ENCODE peak calls at places on chromosomes 3 and 15, in seven cellular contexts. A is left ventricle myocardium inferior, U is SK-N-SH, V is upper lobe of right lung, N is transverse colon, J is Caco-2, C is bronchial epithelial cell. L is an unnamed sample.

GRCh38 chr15:70493787-70494514 is 269.4 kb downstream of the UACA start:
- DNase-seq in A (no peak), U (no peak), V (no peak), N (no peak), J (peak; percentile 78), C (peak; percentile 40), L (no peak)

GRCh38 chr3:9194509-9195184 is 54.8 kb downstream of the SRGAP3 start:
- DNase-seq in A (no peak), U (no peak), V (no peak), N (peak; percentile 25), J (no peak), C (peak; percentile 81), L (no peak)

GRCh38 chr15:81516012-81516411 is 142.0 kb upstream of the TMC3 start:
- DNase-seq in A (no peak), U (no peak), V (no peak), N (no peak), J (no peak), C (peak; percentile 38), L (no peak)

GRCh38 chr15:51168700-51169099 is 74.0 kb upstream of the TNFAIP8L3 start:
- DNase-seq in A (no peak), U (no peak), V (no peak), N (no peak), J (no peak), C (no peak), L (no peak)

GRCh38 chr15:84915011-84915958 is 30.8 kb downstream of the SLC28A1 start:
- DNase-seq in A (peak; percentile 86), U (peak; percentile 90), V (peak; percentile 71), N (peak; percentile 38), J (peak; percentile 87), C (peak; percentile 95), L (no peak)

GRCh38 chr3:23710555-23710954 is 95.2 kb upstream of the UBE2E1 start:
- DNase-seq in A (peak; percentile 46), U (no peak), V (no peak), N (peak; percentile 24), J (no peak), C (no peak), L (no peak)

GRCh38 chr3:30370681-30371271 is 235.6 kb upstream of the TGFBR2 start:
- DNase-seq in A (no peak), U (no peak), V (no peak), N (no peak), J (no peak), C (peak; percentile 33), L (no peak)

GRCh38 chr3:152039887-152040286 is 166.4 kb downstream of the SUCNR1 start:
- DNase-seq in A (no peak), U (no peak), V (no peak), N (no peak), J (no peak), C (no peak), L (no peak)

GRCh38 chr15:41096178-41096577 is 19.9 kb downstream of the INO80 start:
- DNase-seq in A (no peak), U (no peak), V (no peak), N (no peak), J (no peak), C (no peak), L (no peak)

GRCh38 chr3:14780927-14781507 is 37.7 kb upstream of the FGD5 start:
- DNase-seq in A (peak; percentile 64), U (no peak), V (peak; percentile 76), N (peak; percentile 62), J (peak; percentile 78), C (peak; percentile 48), L (peak; percentile 67)

GRCh38 chr3:167739190-167739589 is 3.7 kb downstream of the SERPINI1 start:
- DNase-seq in A (no peak), U (no peak), V (no peak), N (no peak), J (no peak), C (no peak), L (no peak)

GRCh38 chr3:167743799-167744198 is 8.3 kb downstream of the SERPINI1 start:
- DNase-seq in A (no peak), U (no peak), V (no peak), N (no peak), J (no peak), C (no peak), L (no peak)

GRCh38 chr3:167738037-167738436 is 2.5 kb downstream of the SERPINI1 start:
- DNase-seq in A (no peak), U (no peak), V (no peak), N (no peak), J (no peak), C (no peak), L (no peak)

GRCh38 chr3:167742338-167742737 is 6.8 kb downstream of the SERPINI1 start:
- DNase-seq in A (no peak), U (peak; percentile 5), V (no peak), N (no peak), J (no peak), C (no peak), L (no peak)

GRCh38 chr3:167740961-167741587 is 5.6 kb downstream of the SERPINI1 start:
- DNase-seq in A (no peak), U (peak; percentile 51), V (no peak), N (no peak), J (peak; percentile 43), C (peak; percentile 46), L (no peak)
- TF ChIP-seq CTCF in A (peak; percentile 62), U (peak; percentile 58), V (peak; percentile 26), N (peak; percentile 20), J (peak; percentile 85), C (peak; percentile 18), L (no peak)

DNA sequence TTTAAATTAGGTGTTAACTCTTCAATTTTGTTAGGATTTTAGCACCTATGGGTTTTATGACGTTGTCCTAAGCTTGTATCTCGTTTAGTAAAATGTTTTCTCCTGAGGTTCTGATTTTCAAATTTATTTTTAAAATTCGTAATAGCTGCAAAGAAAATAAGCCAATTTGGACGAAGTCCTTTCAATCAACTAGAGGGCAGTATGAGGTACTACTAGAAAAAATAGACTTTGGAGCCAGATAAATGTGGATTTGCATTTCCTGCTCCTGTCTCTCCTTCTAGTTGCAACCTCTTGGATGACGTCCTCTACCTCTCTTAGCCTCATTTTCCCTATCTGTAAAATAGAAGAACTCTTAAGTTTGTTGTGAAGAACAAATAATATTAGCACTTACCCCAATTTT is 81.1 kb downstream of the SLTM start:
- DNase-seq in A (no peak), U (no peak), V (no peak), N (no peak), J (no peak), C (no peak), L (no peak)
- H3K36me3 ChIP-seq in A (peaks cover 73% of the 10 kb centered on the region), U (peaks cover 3% of the 10 kb centered on the region), V (peaks cover 33% of the 10 kb centered on the region), N (no peaks in the 10 kb centered on the region), J (peaks cover 1% of the 10 kb centered on the region), C (no peaks in the 10 kb centered on the region), L (no peaks in the 10 kb centered on the region)

GRCh38 chr15:77221708-77222107 is 150.8 kb upstream of the TSPAN3 start:
- DNase-seq in A (no peak), U (no peak), V (no peak), N (no peak), J (no peak), C (no peak), L (no peak)

GRCh38 chr15:77226652-77227051 is 155.7 kb upstream of the TSPAN3 start:
- DNase-seq in A (no peak), U (no peak), V (no peak), N (no peak), J (no peak), C (no peak), L (no peak)

GRCh38 chr15:77224352-77224751 is 153.4 kb upstream of the TSPAN3 start:
- DNase-seq in A (no peak), U (no peak), V (no peak), N (no peak), J (no peak), C (no peak), L (no peak)

GRCh38 chr15:77225641-77226040 is 154.7 kb upstream of the TSPAN3 start:
- DNase-seq in A (no peak), U (no peak), V (no peak), N (no peak), J (no peak), C (no peak), L (no peak)

DNA sequence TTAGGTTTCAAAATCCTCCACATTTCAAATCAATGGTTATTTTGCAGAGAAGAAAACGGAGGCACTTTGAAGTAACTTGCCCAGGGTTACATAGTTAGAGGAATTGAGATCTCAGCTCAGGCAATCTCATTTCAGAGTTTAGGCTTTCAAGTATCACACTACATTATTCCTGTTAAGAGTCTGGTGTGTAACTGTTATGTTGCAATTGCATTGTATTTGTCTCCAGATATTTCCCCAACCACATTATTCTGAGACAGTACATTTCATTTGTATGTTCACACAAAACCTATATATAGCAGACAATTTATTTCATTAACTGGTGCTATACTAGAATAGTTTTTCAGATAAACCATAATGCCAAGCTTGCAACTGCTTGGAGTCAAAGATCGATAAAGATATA is 154.2 kb upstream of the TSPAN3 start:
- DNase-seq in A (no peak), U (no peak), V (no peak), N (no peak), J (no peak), C (no peak), L (no peak)
- H3K4me3 ChIP-seq in A (no peak overlapping the region), U (no peak overlapping the region), V (no peak overlapping the region), N (no peak overlapping the region), J (no peak overlapping the region), C (no peak overlapping the region), L (no peak overlapping the region)

GRCh38 chr3:126102011-126102410 is 18.1 kb upstream of the SLC41A3 start:
- DNase-seq in A (no peak), U (no peak), V (no peak), N (no peak), J (no peak), C (no peak), L (no peak)

GRCh38 chr3:126102530-126102951 is 18.6 kb upstream of the SLC41A3 start:
- DNase-seq in A (no peak), U (no peak), V (no peak), N (peak; percentile 62), J (no peak), C (no peak), L (peak; percentile 53)

GRCh38 chr3:126104028-126104635 is 20.2 kb upstream of the SLC41A3 start:
- DNase-seq in A (no peak), U (peak; percentile 22), V (no peak), N (no peak), J (no peak), C (no peak), L (no peak)

GRCh38 chr3:126104742-126105605 is 21.1 kb upstream of the SLC41A3 start:
- DNase-seq in A (no peak), U (no peak), V (no peak), N (no peak), J (no peak), C (no peak), L (no peak)

DNA sequence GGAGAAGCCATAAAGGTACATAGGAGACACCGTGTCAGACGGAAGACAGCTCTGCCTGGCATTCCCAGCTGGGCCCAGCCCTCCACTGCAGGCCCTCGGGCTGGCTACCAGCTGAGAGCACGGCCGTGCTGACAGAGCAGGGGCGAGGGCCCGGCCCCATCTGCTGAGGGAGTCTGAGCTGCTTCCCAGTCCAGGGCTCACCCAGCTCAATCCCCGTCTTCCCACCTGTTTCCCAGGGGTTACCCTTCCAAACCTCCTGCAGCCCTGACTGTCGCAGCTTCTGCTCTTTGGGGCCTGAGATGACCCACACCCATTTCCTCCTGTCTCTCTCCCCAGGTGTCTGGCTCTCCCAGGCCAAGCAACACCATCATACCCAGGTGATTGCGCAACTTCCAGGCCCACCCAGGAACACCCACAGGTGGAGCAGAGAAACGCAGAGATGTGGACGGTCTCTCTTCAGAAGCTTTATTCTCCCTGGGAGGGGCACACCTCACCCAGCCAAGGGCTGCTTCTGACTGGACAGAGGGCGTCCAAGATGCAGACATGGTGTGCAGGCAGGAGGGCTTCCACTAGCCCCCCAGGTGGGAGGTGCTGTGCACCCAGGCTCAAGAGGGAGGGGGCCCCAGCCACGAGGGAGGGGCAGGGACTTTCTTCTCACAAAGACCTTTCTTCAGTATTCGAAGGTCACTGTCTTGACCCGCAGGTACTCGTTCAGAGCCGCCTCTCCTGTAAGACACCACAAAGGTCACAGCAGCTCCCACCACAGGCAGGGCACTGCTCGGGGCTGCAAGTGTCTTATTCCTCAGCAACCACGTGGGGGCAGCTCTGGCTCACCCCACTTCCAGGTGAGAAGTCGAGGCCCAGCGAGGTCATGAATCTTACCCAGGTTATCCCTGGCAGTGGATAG is 19.4 kb upstream of the SLC41A3 start:
- DNase-seq in A (no peak), U (peak; percentile 24), V (no peak), N (no peak), J (no peak), C (no peak), L (no peak)
- TF ChIP-seq CTCF in A (no peak), U (no peak), V (no peak), N (no peak), J (no peak), C (peak; percentile 7), L (no peak)